ENCODE peak calls at places on chromosomes 2 and 18, in seven cellular contexts. One of them, this sample, is unnamed.

GRCh38 chr2:218582085-218582484 is 13.4 kb downstream of the CNOT9 start:
- DNase-seq in amniotic stem cell: peak
- DNase-seq in NCI-H2029 treated with DMSO at 0.1 percent for 48 hours: no peak
- DNase-seq in D341Med: no peak
- DNase-seq in MM.1S: no peak
- DNase-seq in PC-9: peak
- DNase-seq in CD14-positive monocyte: no peak
- DNase-seq in this sample: peak

GRCh38 chr2:53460347-53460746 is 307.3 kb upstream of the CHAC2 start:
- DNase-seq in amniotic stem cell: peak
- DNase-seq in MM.1S: no peak
- DNase-seq in PC-9: no peak
- DNase-seq in CD14-positive monocyte: no peak
- DNase-seq in NCI-H2029 treated with DMSO at 0.1 percent for 48 hours: no peak
- DNase-seq in D341Med: no peak
- DNase-seq in this sample: no peak

GRCh38 chr2:46066591-46066990 is 230.6 kb upstream of the EPAS1 start:
- DNase-seq in NCI-H2029 treated with DMSO at 0.1 percent for 48 hours: no peak
- DNase-seq in PC-9: no peak
- DNase-seq in amniotic stem cell: no peak
- DNase-seq in MM.1S: no peak
- DNase-seq in D341Med: no peak
- DNase-seq in CD14-positive monocyte: no peak
- DNase-seq in this sample: no peak

GRCh38 chr18:39346916-39347315 is 1781.3 kb upstream of the CELF4 start:
- DNase-seq in CD14-positive monocyte: no peak
- DNase-seq in D341Med: no peak
- DNase-seq in NCI-H2029 treated with DMSO at 0.1 percent for 48 hours: no peak
- DNase-seq in MM.1S: no peak
- DNase-seq in amniotic stem cell: no peak
- DNase-seq in PC-9: no peak
- DNase-seq in this sample: no peak

GRCh38 chr2:178733975-178734374 is 73.2 kb downstream of the TTN start:
- DNase-seq in NCI-H2029 treated with DMSO at 0.1 percent for 48 hours: no peak
- DNase-seq in CD14-positive monocyte: no peak
- DNase-seq in D341Med: no peak
- DNase-seq in amniotic stem cell: no peak
- DNase-seq in MM.1S: no peak
- DNase-seq in PC-9: no peak
- DNase-seq in this sample: no peak

GRCh38 chr2:219225350-219225749 is 4.1 kb downstream of the ATG9A start:
- DNase-seq in D341Med: no peak
- DNase-seq in amniotic stem cell: no peak
- DNase-seq in NCI-H2029 treated with DMSO at 0.1 percent for 48 hours: no peak
- DNase-seq in MM.1S: no peak
- DNase-seq in CD14-positive monocyte: peak
- DNase-seq in PC-9: no peak
- DNase-seq in this sample: no peak

GRCh38 chr2:156476021-156476420 is 39.8 kb downstream of the GPD2 start:
- DNase-seq in CD14-positive monocyte: no peak
- DNase-seq in amniotic stem cell: no peak
- DNase-seq in D341Med: no peak
- DNase-seq in MM.1S: no peak
- DNase-seq in NCI-H2029 treated with DMSO at 0.1 percent for 48 hours: no peak
- DNase-seq in PC-9: no peak
- DNase-seq in this sample: no peak

GRCh38 chr2:132757676-132758075 is 87.7 kb upstream of the LYPD1 start:
- DNase-seq in MM.1S: no peak
- DNase-seq in amniotic stem cell: no peak
- DNase-seq in NCI-H2029 treated with DMSO at 0.1 percent for 48 hours: no peak
- DNase-seq in CD14-positive monocyte: no peak
- DNase-seq in PC-9: no peak
- DNase-seq in D341Med: no peak
- DNase-seq in this sample: no peak

GRCh38 chr2:211396815-211397214 is 840.4 kb downstream of the CPS1 start:
- DNase-seq in PC-9: no peak
- DNase-seq in D341Med: no peak
- DNase-seq in MM.1S: no peak
- DNase-seq in amniotic stem cell: no peak
- DNase-seq in CD14-positive monocyte: no peak
- DNase-seq in NCI-H2029 treated with DMSO at 0.1 percent for 48 hours: peak
- DNase-seq in this sample: no peak

GRCh38 chr2:157264099-157264498 is 6.6 kb downstream of the GALNT5 start:
- DNase-seq in NCI-H2029 treated with DMSO at 0.1 percent for 48 hours: no peak
- DNase-seq in amniotic stem cell: no peak
- DNase-seq in D341Med: no peak
- DNase-seq in MM.1S: no peak
- DNase-seq in CD14-positive monocyte: no peak
- DNase-seq in PC-9: no peak
- DNase-seq in this sample: no peak

GRCh38 chr2:206481056-206481455 is 37.7 kb downstream of the ADAM23 start:
- DNase-seq in PC-9: no peak
- DNase-seq in CD14-positive monocyte: no peak
- DNase-seq in MM.1S: no peak
- DNase-seq in amniotic stem cell: no peak
- DNase-seq in NCI-H2029 treated with DMSO at 0.1 percent for 48 hours: no peak
- DNase-seq in D341Med: no peak
- DNase-seq in this sample: no peak

GRCh38 chr2:188810591-188810990 is 163.6 kb upstream of the COL3A1 start:
- DNase-seq in NCI-H2029 treated with DMSO at 0.1 percent for 48 hours: no peak
- DNase-seq in amniotic stem cell: no peak
- DNase-seq in D341Med: peak
- DNase-seq in PC-9: no peak
- DNase-seq in MM.1S: no peak
- DNase-seq in CD14-positive monocyte: no peak
- DNase-seq in this sample: no peak

GRCh38 chr2:99389371-99389770 is 52.2 kb downstream of the EIF5B start:
- DNase-seq in CD14-positive monocyte: no peak
- DNase-seq in MM.1S: no peak
- DNase-seq in amniotic stem cell: peak
- DNase-seq in PC-9: no peak
- DNase-seq in D341Med: no peak
- DNase-seq in NCI-H2029 treated with DMSO at 0.1 percent for 48 hours: no peak
- DNase-seq in this sample: no peak

GRCh38 chr2:27078267-27079194 is at the start of gene EMILIN1:
- DNase-seq in MM.1S: no peak
- DNase-seq in amniotic stem cell: peak
- DNase-seq in NCI-H2029 treated with DMSO at 0.1 percent for 48 hours: no peak
- DNase-seq in D341Med: no peak
- DNase-seq in PC-9: no peak
- DNase-seq in CD14-positive monocyte: no peak
- DNase-seq in this sample: peak

GRCh38 chr18:46686186-46686585 is 29.2 kb upstream of the LOXHD1 start:
- DNase-seq in amniotic stem cell: no peak
- DNase-seq in NCI-H2029 treated with DMSO at 0.1 percent for 48 hours: no peak
- DNase-seq in MM.1S: no peak
- DNase-seq in PC-9: no peak
- DNase-seq in D341Med: no peak
- DNase-seq in CD14-positive monocyte: no peak
- DNase-seq in this sample: no peak

GRCh38 chr18:77071711-77072292 is 60.8 kb downstream of the MBP start:
- DNase-seq in CD14-positive monocyte: no peak
- DNase-seq in amniotic stem cell: peak
- DNase-seq in PC-9: peak
- DNase-seq in MM.1S: no peak
- DNase-seq in NCI-H2029 treated with DMSO at 0.1 percent for 48 hours: peak
- DNase-seq in D341Med: no peak
- DNase-seq in this sample: peak

GRCh38 chr2:11103984-11104793 is 51.1 kb upstream of the SLC66A3 start:
- DNase-seq in amniotic stem cell: no peak
- DNase-seq in MM.1S: peak
- DNase-seq in CD14-positive monocyte: no peak
- DNase-seq in PC-9: no peak
- DNase-seq in D341Med: no peak
- DNase-seq in NCI-H2029 treated with DMSO at 0.1 percent for 48 hours: no peak
- DNase-seq in this sample: no peak

GRCh38 chr2:124666976-124667375 is 641.9 kb downstream of the CNTNAP5 start:
- DNase-seq in PC-9: no peak
- DNase-seq in CD14-positive monocyte: no peak
- DNase-seq in D341Med: no peak
- DNase-seq in amniotic stem cell: no peak
- DNase-seq in NCI-H2029 treated with DMSO at 0.1 percent for 48 hours: no peak
- DNase-seq in MM.1S: no peak
- DNase-seq in this sample: no peak

GRCh38 chr18:21914739-21915319 is 174.2 kb downstream of the MIB1 start:
- DNase-seq in CD14-positive monocyte: no peak
- DNase-seq in amniotic stem cell: peak
- DNase-seq in D341Med: peak
- DNase-seq in NCI-H2029 treated with DMSO at 0.1 percent for 48 hours: no peak
- DNase-seq in MM.1S: no peak
- DNase-seq in PC-9: no peak
- DNase-seq in this sample: peak

GRCh38 chr2:191351298-191351697 is 106.1 kb downstream of the MYO1B start:
- DNase-seq in PC-9: no peak
- DNase-seq in CD14-positive monocyte: no peak
- DNase-seq in amniotic stem cell: no peak
- DNase-seq in NCI-H2029 treated with DMSO at 0.1 percent for 48 hours: no peak
- DNase-seq in D341Med: no peak
- DNase-seq in MM.1S: no peak
- DNase-seq in this sample: no peak

GRCh38 chr18:35215026-35215425 is 25.8 kb upstream of the ZNF397 start:
- DNase-seq in NCI-H2029 treated with DMSO at 0.1 percent for 48 hours: peak
- DNase-seq in D341Med: peak
- DNase-seq in MM.1S: no peak
- DNase-seq in CD14-positive monocyte: no peak
- DNase-seq in amniotic stem cell: no peak
- DNase-seq in PC-9: no peak
- DNase-seq in this sample: no peak

GRCh38 chr2:31235504-31235902 is 1.6 kb downstream of the EHD3 start:
- DNase-seq in PC-9: peak
- DNase-seq in NCI-H2029 treated with DMSO at 0.1 percent for 48 hours: no peak
- DNase-seq in D341Med: no peak
- DNase-seq in CD14-positive monocyte: no peak
- DNase-seq in MM.1S: no peak
- DNase-seq in amniotic stem cell: peak
- DNase-seq in this sample: peak

GRCh38 chr18:28767781-28768211 is 590.9 kb upstream of the CDH2 start:
- DNase-seq in D341Med: no peak
- DNase-seq in CD14-positive monocyte: no peak
- DNase-seq in MM.1S: no peak
- DNase-seq in NCI-H2029 treated with DMSO at 0.1 percent for 48 hours: no peak
- DNase-seq in amniotic stem cell: peak
- DNase-seq in PC-9: no peak
- DNase-seq in this sample: no peak

GRCh38 chr2:188527110-188527509 is 235.4 kb downstream of the GULP1 start:
- DNase-seq in MM.1S: no peak
- DNase-seq in CD14-positive monocyte: no peak
- DNase-seq in D341Med: no peak
- DNase-seq in amniotic stem cell: no peak
- DNase-seq in NCI-H2029 treated with DMSO at 0.1 percent for 48 hours: no peak
- DNase-seq in PC-9: no peak
- DNase-seq in this sample: no peak

GRCh38 chr2:199662245-199662644 is 188.7 kb downstream of the FTCDNL1 start:
- DNase-seq in D341Med: no peak
- DNase-seq in MM.1S: no peak
- DNase-seq in amniotic stem cell: no peak
- DNase-seq in NCI-H2029 treated with DMSO at 0.1 percent for 48 hours: no peak
- DNase-seq in PC-9: no peak
- DNase-seq in CD14-positive monocyte: no peak
- DNase-seq in this sample: no peak

GRCh38 chr2:30236591-30237245 is 5.4 kb downstream of the LBH start:
- DNase-seq in PC-9: no peak
- DNase-seq in NCI-H2029 treated with DMSO at 0.1 percent for 48 hours: no peak
- DNase-seq in D341Med: no peak
- DNase-seq in CD14-positive monocyte: no peak
- DNase-seq in amniotic stem cell: no peak
- DNase-seq in MM.1S: no peak
- DNase-seq in this sample: no peak

GRCh38 chr2:118769707-118770400 is 77.6 kb downstream of the EN1 start:
- DNase-seq in CD14-positive monocyte: no peak
- DNase-seq in D341Med: no peak
- DNase-seq in amniotic stem cell: no peak
- DNase-seq in MM.1S: no peak
- DNase-seq in NCI-H2029 treated with DMSO at 0.1 percent for 48 hours: no peak
- DNase-seq in PC-9: no peak
- DNase-seq in this sample: no peak

GRCh38 chr2:219658861-219659260 is 31.4 kb downstream of the SLC4A3 start:
- DNase-seq in MM.1S: no peak
- DNase-seq in D341Med: no peak
- DNase-seq in PC-9: no peak
- DNase-seq in amniotic stem cell: no peak
- DNase-seq in NCI-H2029 treated with DMSO at 0.1 percent for 48 hours: no peak
- DNase-seq in CD14-positive monocyte: no peak
- DNase-seq in this sample: no peak

GRCh38 chr2:96867756-96868554 is 1.9 kb downstream of the SEMA4C start:
- DNase-seq in amniotic stem cell: no peak
- DNase-seq in CD14-positive monocyte: peak
- DNase-seq in NCI-H2029 treated with DMSO at 0.1 percent for 48 hours: no peak
- DNase-seq in D341Med: no peak
- DNase-seq in PC-9: no peak
- DNase-seq in MM.1S: no peak
- DNase-seq in this sample: no peak

GRCh38 chr2:111695441-111696007 is 188.5 kb downstream of the ANAPC1 start:
- DNase-seq in MM.1S: no peak
- DNase-seq in amniotic stem cell: no peak
- DNase-seq in NCI-H2029 treated with DMSO at 0.1 percent for 48 hours: no peak
- DNase-seq in CD14-positive monocyte: no peak
- DNase-seq in D341Med: no peak
- DNase-seq in PC-9: no peak
- DNase-seq in this sample: no peak

GRCh38 chr2:144359684-144360083 is 160.2 kb downstream of the ZEB2 start:
- DNase-seq in MM.1S: no peak
- DNase-seq in PC-9: no peak
- DNase-seq in CD14-positive monocyte: no peak
- DNase-seq in D341Med: no peak
- DNase-seq in NCI-H2029 treated with DMSO at 0.1 percent for 48 hours: no peak
- DNase-seq in amniotic stem cell: no peak
- DNase-seq in this sample: no peak

GRCh38 chr2:188788621-188789020 is 185.6 kb upstream of the COL3A1 start:
- DNase-seq in PC-9: no peak
- DNase-seq in MM.1S: no peak
- DNase-seq in amniotic stem cell: no peak
- DNase-seq in CD14-positive monocyte: no peak
- DNase-seq in NCI-H2029 treated with DMSO at 0.1 percent for 48 hours: no peak
- DNase-seq in D341Med: no peak
- DNase-seq in this sample: no peak

This sample was measured in T1000.